ENCODE peak calls at places on chromosomes 7 and 10, in seven cellular contexts. X, P, L, F, J, G and N are unnamed samples.
A peak's percentile ranks its signal among the peaks of the same experiment; 100 is the strongest.

GRCh38 chr7:101681170-101682007 is 52.3 kb upstream of the MYL10 start:
- DNase-seq in X (peak; percentile 70), P (peak; percentile 85), L (no peak), F (peak; percentile 95), J (peak; percentile 66), G (peak; percentile 62), N (peak; percentile 93)

GRCh38 chr7:37690206-37690605 is 6.6 kb downstream of the GPR141 start:
- DNase-seq in X (no peak), P (no peak), L (no peak), F (no peak), J (no peak), G (no peak), N (no peak)

GRCh38 chr7:25669300-25669781 is 441.1 kb upstream of the NPVF start:
- DNase-seq in X (no peak), P (no peak), L (no peak), F (no peak), J (no peak), G (no peak), N (no peak)

GRCh38 chr7:73742338-73742752 is 3.7 kb upstream of the ABHD11 start:
- DNase-seq in X (no peak), P (no peak), L (no peak), F (no peak), J (peak; percentile 73), G (peak; percentile 89), N (no peak)

GRCh38 chr7:37480642-37481041 is 32.0 kb upstream of the ELMO1 start:
- DNase-seq in X (peak; percentile 19), P (no peak), L (no peak), F (no peak), J (no peak), G (no peak), N (no peak)

GRCh38 chr7:34207810-34208209 is 302.5 kb downstream of the BMPER start:
- DNase-seq in X (no peak), P (no peak), L (no peak), F (peak; percentile 16), J (no peak), G (no peak), N (no peak)

GRCh38 chr10:111107023-111107422 is 30.2 kb downstream of the ADRA2A start:
- DNase-seq in X (no peak), P (no peak), L (no peak), F (no peak), J (no peak), G (no peak), N (no peak)

GRCh38 chr7:132295198-132295597 is 281.1 kb downstream of the PLXNA4 start:
- DNase-seq in X (peak; percentile 10), P (peak; percentile 44), L (no peak), F (no peak), J (no peak), G (no peak), N (no peak)

GRCh38 chr10:30792025-30792424 is 162.5 kb upstream of the LYZL2 start:
- DNase-seq in X (no peak), P (no peak), L (no peak), F (no peak), J (no peak), G (no peak), N (no peak)

GRCh38 chr10:130014734-130015695 is 50.9 kb upstream of the EBF3 start:
- DNase-seq in X (no peak), P (no peak), L (no peak), F (no peak), J (peak; percentile 5), G (no peak), N (no peak)
- TF ChIP-seq EZH2 in X (no peak), P (no peak), L (no peak), F (no peak), J (no peak), G (no peak), N (no peak)

GRCh38 chr7:97009753-97010732 is 4.7 kb downstream of the DLX6 start:
- DNase-seq in X (no peak), P (no peak), L (no peak), F (no peak), J (no peak), G (no peak), N (no peak)
- TF ChIP-seq EZH2 in X (no peak), P (no peak), L (no peak), F (no peak), J (no peak), G (no peak), N (no peak)

DNA sequence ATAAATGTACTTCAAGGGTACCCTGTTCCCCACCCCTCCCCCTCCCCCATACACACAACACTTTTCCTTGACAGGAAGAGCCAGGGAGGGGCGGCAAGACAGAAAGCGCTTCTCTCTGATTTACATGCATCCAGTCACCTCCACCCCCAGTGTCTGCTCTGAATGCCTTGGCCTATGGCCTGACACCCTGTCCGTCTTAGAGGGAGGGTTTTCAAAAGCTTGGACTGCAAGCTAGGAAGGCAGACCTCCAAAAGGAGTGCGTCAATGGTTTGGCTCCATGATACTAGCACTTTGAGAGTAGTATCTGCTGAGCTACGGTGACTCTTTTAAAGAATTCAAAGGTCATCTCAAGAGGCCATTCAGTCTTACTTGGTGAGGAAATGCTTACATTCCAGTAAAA is 20.3 kb upstream of the PAX2 start:
- DNase-seq in X (no peak), P (peak; percentile 52), L (no peak), F (peak; percentile 44), J (no peak), G (no peak), N (no peak)
- TF ChIP-seq EZH2 in X (no peak), P (no peak), L (no peak), F (no peak), J (no peak), G (no peak), N (no peak)

DNA sequence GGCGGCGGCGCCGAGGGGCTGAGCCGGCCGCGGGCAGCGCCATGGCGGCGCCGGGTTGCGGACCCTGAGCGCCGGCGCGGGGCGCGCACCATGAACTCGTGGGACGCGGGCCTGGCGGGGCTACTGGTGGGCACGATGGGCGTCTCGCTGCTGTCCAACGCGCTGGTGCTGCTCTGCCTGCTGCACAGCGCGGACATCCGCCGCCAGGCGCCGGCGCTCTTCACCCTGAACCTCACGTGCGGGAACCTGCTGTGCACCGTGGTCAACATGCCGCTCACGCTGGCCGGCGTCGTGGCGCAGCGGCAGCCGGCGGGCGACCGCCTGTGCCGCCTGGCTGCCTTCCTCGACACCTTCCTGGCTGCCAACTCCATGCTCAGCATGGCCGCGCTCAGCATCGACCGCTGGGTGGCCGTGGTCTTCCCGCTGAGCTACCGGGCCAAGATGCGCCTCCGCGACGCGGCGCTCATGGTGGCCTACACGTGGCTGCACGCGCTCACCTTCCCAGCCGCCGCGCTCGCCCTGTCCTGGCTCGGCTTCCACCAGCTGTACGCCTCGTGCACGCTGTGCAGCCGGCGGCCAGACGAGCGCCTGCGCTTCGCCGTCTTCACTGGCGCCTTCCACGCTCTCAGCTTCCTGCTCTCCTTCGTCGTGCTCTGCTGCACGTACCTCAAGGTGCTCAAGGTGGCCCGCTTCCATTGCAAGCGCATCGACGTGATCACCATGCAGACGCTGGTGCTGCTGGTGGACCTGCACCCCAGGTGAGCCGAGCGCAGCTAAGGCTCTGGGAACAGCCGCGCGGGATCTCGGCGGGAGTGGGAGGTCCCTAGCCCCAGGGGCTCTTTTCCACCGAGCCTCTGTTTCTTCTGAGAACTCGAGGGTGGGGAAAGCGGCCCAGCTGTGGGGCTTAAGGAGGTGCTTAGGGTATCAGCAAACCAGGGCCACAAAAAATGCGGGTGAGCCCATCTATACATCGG is at the start of gene GPR26:
- DNase-seq in X (no peak), P (no peak), L (no peak), F (peak; percentile 57), J (peak; percentile 23), G (no peak), N (no peak)
- TF ChIP-seq EZH2 in X (no peak), P (no peak), L (no peak), F (no peak), J (no peak), G (no peak), N (no peak)

GRCh38 chr7:2661602-2662272 is 26.3 kb upstream of the AMZ1 start:
- DNase-seq in X (no peak), P (no peak), L (no peak), F (no peak), J (no peak), G (no peak), N (no peak)

GRCh38 chr7:2659556-2660358 is 28.0 kb downstream of the TTYH3 start:
- DNase-seq in X (no peak), P (no peak), L (no peak), F (no peak), J (no peak), G (no peak), N (no peak)

GRCh38 chr7:2661096-2661449 is 26.9 kb upstream of the AMZ1 start:
- DNase-seq in X (no peak), P (no peak), L (no peak), F (no peak), J (no peak), G (no peak), N (no peak)

GRCh38 chr7:2658941-2659340 is 27.2 kb downstream of the TTYH3 start:
- DNase-seq in X (no peak), P (no peak), L (no peak), F (no peak), J (no peak), G (no peak), N (no peak)

GRCh38 chr7:2660359-2661095 is 27.5 kb upstream of the AMZ1 start:
- DNase-seq in X (no peak), P (no peak), L (no peak), F (peak; percentile 58), J (no peak), G (no peak), N (peak; percentile 47)
- TF ChIP-seq EZH2 in X (no peak), P (no peak), L (no peak), F (no peak), J (no peak), G (no peak), N (no peak)

GRCh38 chr7:27112960-27113949 is 10.8 kb upstream of the HOXA2 start:
- DNase-seq in X (peak; percentile 85), P (peak; percentile 92), L (no peak), F (no peak), J (peak; percentile 84), G (peak; percentile 90), N (no peak)
- TF ChIP-seq EZH2 in X (no peak), P (peak; percentile 60), L (no peak), F (no peak), J (peak; percentile 91), G (no peak), N (peak; percentile 97)

DNA sequence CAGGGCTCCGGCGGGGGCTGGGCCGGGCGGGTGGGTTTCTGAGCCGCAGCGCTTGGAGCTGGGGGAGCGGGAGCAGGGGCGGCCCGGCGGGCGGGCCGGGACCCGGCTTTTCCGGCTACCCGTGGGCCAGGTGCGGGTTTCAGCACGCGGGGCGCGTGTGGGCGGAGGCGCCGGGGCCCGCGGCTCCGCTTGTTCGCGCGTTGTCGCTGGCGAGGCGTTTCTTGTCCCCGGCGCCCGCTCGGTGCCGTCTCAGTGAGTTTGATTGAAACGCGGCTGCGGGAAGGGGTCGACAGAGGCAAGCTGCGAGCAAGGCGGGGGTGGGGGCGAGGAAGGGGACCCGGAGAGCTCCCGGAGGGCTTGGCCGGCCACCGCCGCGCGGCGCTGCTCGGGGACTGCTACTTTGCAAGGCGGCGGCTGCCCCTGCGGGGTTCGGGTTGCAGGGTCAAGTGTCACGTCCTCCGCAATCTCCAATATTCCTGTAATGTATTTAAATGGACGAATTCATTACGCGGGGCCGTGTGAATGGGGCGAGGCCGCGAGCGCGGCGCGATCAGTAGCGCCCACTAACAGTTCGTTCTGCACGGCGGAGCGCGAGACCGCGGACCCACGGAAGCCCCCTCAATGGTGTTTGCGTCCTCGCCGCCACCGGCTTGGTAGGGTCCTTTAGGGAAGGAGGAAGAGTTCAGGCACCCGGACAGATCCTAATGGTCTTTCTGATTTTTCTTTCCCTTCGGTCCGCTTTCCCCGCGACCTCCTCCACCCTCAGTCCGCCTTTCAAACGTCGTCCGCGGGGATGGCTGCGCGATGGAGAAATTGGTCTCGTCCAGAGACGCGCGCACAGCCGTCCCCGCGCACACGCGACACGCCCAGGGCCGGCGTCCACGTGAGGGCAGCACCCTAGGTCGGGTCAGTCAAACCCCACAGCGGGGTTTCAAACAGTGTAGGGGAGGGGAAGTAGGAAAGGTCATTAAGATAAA is 76.9 kb downstream of the INSIG1 start:
- DNase-seq in X (no peak), P (no peak), L (no peak), F (no peak), J (no peak), G (no peak), N (no peak)
- TF ChIP-seq EZH2 in X (peak; percentile 99), P (peak; percentile 97), L (peak; percentile 84), F (peak; percentile 91), J (peak; percentile 99), G (no peak), N (peak; percentile 98)